ENCODE peak calls at places on chromosome 13, in four cellular contexts. K is neural progenitor cell; M is CD4-positive, alpha-beta memory T cell; G is uterus. Q is an unnamed sample. For H3K4me1, the result is how much of the 10 kb centered on the place peaks cover.

GRCh38 chr13:77919351-77920294 is 992 bp upstream of the EDNRB start:
- DNase-seq in K (peak), M (no peak), G (peak), Q (no peak)

GRCh38 chr13:20489185-20489820 is 36.4 kb downstream of the CRYL1 start:
- DNase-seq in K (no peak), M (no peak), G (peak), Q (peak)

GRCh38 chr13:50080856-50081105 is 65.5 kb downstream of the KCNRG start:
- DNase-seq in K (no peak), M (peak), G (no peak), Q (peak)

GRCh38 chr13:69956343-69956742 is 151.3 kb upstream of the ATXN8OS start:
- DNase-seq in K (no peak), M (no peak), G (no peak), Q (no peak)

GRCh38 chr13:33119886-33120543 is 103.8 kb downstream of the KL start:
- DNase-seq in K (no peak), M (no peak), G (no peak), Q (no peak)

GRCh38 chr13:28273919-28274318 is 135.6 kb downstream of the PAN3 start:
- DNase-seq in K (peak), M (no peak), G (no peak), Q (no peak)

GRCh38 chr13:44058067-44058466 is 178.4 kb downstream of the LACC1 start:
- DNase-seq in K (no peak), M (no peak), G (no peak), Q (no peak)

GRCh38 chr13:40343550-40344269 is 322.7 kb downstream of the FOXO1 start:
- DNase-seq in K (no peak), M (no peak), G (no peak), Q (no peak)

GRCh38 chr13:31322025-31322424 is 122.2 kb downstream of the B3GLCT start:
- DNase-seq in K (no peak), M (no peak), G (peak), Q (no peak)

GRCh38 chr13:109790951-109791605 is 4.7 kb upstream of the IRS2 start:
- DNase-seq in K (peak), M (peak), G (no peak), Q (peak)

GRCh38 chr13:29855009-29855408 is 4.6 kb upstream of the UBL3 start:
- DNase-seq in K (no peak), M (no peak), G (no peak), Q (no peak)

GRCh38 chr13:91397595-91397994 is 826 bp upstream of the GPC5 start:
- DNase-seq in K (no peak), M (no peak), G (no peak), Q (no peak)

GRCh38 chr13:45717324-45717723 is 15.2 kb downstream of the CBY2 start:
- DNase-seq in K (no peak), M (no peak), G (no peak), Q (no peak)

GRCh38 chr13:100673831-100674362 is 698 bp downstream of the TMTC4 start:
- DNase-seq in K (no peak), M (peak), G (peak), Q (peak)

GRCh38 chr13:37443538-37443937 is 155.0 kb downstream of the POSTN start:
- DNase-seq in K (no peak), M (no peak), G (no peak), Q (no peak)

GRCh38 chr13:54657588-54657987 is 1629.0 kb downstream of the OLFM4 start:
- DNase-seq in K (no peak), M (no peak), G (no peak), Q (no peak)

GRCh38 chr13:34161829-34162544 is 344.0 kb downstream of the RFC3 start:
- DNase-seq in K (peak), M (no peak), G (no peak), Q (no peak)

GRCh38 chr13:32086366-32086765 is 54.8 kb downstream of the FRY start:
- DNase-seq in K (peak), M (no peak), G (peak), Q (no peak)

GRCh38 chr13:92573467-92574057 is 653.0 kb upstream of the GPC6 start:
- DNase-seq in K (peak), M (no peak), G (no peak), Q (peak)

GRCh38 chr13:96581741-96582140 is 412.5 kb downstream of the OXGR1 start:
- DNase-seq in K (no peak), M (no peak), G (no peak), Q (no peak)

GRCh38 chr13:44903596-44903995 is 85.7 kb downstream of the NUFIP1 start:
- DNase-seq in K (peak), M (no peak), G (peak), Q (no peak)

GRCh38 chr13:33186851-33187250 is 98.7 kb downstream of the STARD13 start:
- DNase-seq in K (no peak), M (no peak), G (no peak), Q (no peak)

GRCh38 chr13:44273991-44274810 is 99.4 kb upstream of the SERP2 start:
- DNase-seq in K (no peak), M (peak), G (peak), Q (peak)

GRCh38 chr13:60467098-60467497 is 70.1 kb downstream of the TDRD3 start:
- DNase-seq in K (no peak), M (no peak), G (no peak), Q (no peak)

GRCh38 chr13:40812724-40813445 is 23.5 kb downstream of the SLC25A15 start:
- DNase-seq in K (no peak), M (no peak), G (no peak), Q (no peak)

GRCh38 chr13:28394422-28394821 is 100.5 kb downstream of the FLT1 start:
- DNase-seq in K (no peak), M (no peak), G (no peak), Q (no peak)

GRCh38 chr13:66367356-66367755 is 862.8 kb downstream of the PCDH9 start:
- DNase-seq in K (no peak), M (no peak), G (no peak), Q (no peak)

GRCh38 chr13:43884221-43884620 is 4.5 kb downstream of the LACC1 start:
- DNase-seq in K (peak), M (no peak), G (no peak), Q (no peak)

GRCh38 chr13:108176685-108177274 is 38.6 kb downstream of the LIG4 start:
- DNase-seq in K (peak), M (peak), G (no peak), Q (no peak)

GRCh38 chr13:60433505-60433904 is 36.5 kb downstream of the TDRD3 start:
- DNase-seq in K (no peak), M (no peak), G (no peak), Q (no peak)

GRCh38 chr13:54433511-54434206 is 1405.0 kb downstream of the OLFM4 start:
- DNase-seq in K (no peak), M (no peak), G (no peak), Q (no peak)

GRCh38 chr13:101706651-101707050 is 254.2 kb downstream of the ITGBL1 start:
- DNase-seq in K (no peak), M (peak), G (no peak), Q (no peak)

GRCh38 chr13:30924726-30925125 is 7.7 kb upstream of the TEX26 start:
- DNase-seq in K (no peak), M (no peak), G (no peak), Q (no peak)

GRCh38 chr13:45195421-45195820 is 5.4 kb downstream of the KCTD4 start:
- DNase-seq in K (no peak), M (no peak), G (no peak), Q (no peak)

GRCh38 chr13:46523972-46524737 is 28.8 kb upstream of the LRCH1 start:
- DNase-seq in K (no peak), M (no peak), G (no peak), Q (no peak)

GRCh38 chr13:92826197-92826596 is 400.4 kb upstream of the GPC6 start:
- DNase-seq in K (no peak), M (no peak), G (no peak), Q (no peak)

GRCh38 chr13:110541526-110541920 is 20.0 kb downstream of the RAB20 start:
- DNase-seq in K (peak), M (no peak), G (no peak), Q (no peak)

GRCh38 chr13:46728777-46729176 is 68.2 kb downstream of the ESD start:
- DNase-seq in K (peak), M (no peak), G (no peak), Q (no peak)

DNA sequence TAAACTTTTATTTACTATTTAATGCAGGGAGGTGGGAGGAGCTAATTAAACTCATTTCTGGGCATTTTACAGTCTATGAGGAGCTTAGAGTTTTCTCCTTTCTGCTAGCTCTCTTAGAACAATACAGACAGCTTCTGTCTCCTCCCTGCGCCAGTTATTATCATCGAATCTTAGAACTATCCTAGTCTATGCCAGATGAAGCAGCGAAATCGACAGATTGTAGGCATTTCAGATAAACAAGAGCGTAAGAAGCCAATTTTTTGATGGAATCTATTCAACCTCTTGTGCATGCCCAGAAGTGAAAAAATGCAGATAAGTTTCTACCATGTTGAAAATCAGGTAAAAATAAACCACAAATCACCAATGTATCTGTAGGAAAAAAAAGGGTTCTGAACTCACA is 297.1 kb downstream of the KLF12 start:
- DNase-seq in K (no peak), M (no peak), G (no peak), Q (no peak)
- H3K4me1 ChIP-seq in K (under half), M (under half), G (under half), Q (under half)

GRCh38 chr13:51245583-51245982 is 23.4 kb downstream of the FAM124A start:
- DNase-seq in K (no peak), M (no peak), G (no peak), Q (no peak)
- H3K4me1 ChIP-seq in K (half or more), M (under half), G (under half), Q (under half)

DNA sequence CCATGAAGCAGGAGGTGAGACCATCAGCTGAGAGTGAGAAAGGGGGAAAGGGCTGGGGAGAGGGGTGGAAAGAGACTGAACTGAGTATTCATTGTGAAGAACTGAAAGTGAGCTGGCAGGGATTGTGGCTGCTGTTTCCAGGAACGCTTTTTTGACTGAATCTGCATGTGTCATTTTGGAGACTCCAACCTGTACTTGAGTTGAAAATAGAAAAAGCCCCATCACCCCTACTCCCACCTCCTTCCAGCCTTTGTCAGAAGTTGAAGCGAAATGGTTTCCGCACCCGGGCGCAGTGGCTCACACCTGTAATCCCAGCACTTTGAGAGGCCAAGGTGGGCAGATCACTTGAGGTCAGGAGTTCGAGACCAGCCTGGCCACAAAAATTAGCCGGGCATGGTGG is 128.0 kb upstream of the GPR12 start:
- DNase-seq in K (no peak), M (no peak), G (no peak), Q (no peak)
- H3K4me1 ChIP-seq in K (under half), M (under half), G (under half), Q (under half)

DNA sequence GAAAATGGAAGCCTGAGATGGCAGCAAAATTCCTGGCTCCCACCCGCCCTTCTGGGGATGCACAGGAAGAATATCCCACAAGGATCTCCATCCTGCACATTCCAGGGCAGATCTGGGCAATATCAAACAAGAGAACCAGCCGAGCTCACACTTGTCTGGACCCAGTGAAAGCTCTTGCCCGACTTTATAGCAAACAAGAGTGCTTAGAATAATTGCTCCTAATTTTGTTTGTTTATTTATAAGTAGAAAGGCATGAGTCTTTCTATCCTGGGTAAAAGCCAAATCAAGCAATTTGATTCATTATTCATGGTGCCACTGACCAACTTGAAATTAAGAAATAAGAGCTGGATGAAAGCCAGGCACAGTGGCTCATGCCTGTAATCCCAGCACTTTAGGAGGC is 110.4 kb upstream of the ABCC4 start:
- DNase-seq in K (no peak), M (no peak), G (no peak), Q (no peak)
- H3K4me1 ChIP-seq in K (under half), M (under half), G (under half), Q (under half)

GRCh38 chr13:98109226-98109625 is 33.7 kb upstream of the FARP1 start:
- DNase-seq in K (no peak), M (no peak), G (no peak), Q (no peak)

GRCh38 chr13:98108330-98108729 is 34.6 kb upstream of the FARP1 start:
- DNase-seq in K (no peak), M (no peak), G (no peak), Q (no peak)

GRCh38 chr13:98103531-98103930 is 39.4 kb upstream of the FARP1 start:
- DNase-seq in K (no peak), M (no peak), G (no peak), Q (no peak)

GRCh38 chr13:98103942-98104880 is 38.7 kb upstream of the FARP1 start:
- DNase-seq in K (no peak), M (no peak), G (no peak), Q (no peak)

DNA sequence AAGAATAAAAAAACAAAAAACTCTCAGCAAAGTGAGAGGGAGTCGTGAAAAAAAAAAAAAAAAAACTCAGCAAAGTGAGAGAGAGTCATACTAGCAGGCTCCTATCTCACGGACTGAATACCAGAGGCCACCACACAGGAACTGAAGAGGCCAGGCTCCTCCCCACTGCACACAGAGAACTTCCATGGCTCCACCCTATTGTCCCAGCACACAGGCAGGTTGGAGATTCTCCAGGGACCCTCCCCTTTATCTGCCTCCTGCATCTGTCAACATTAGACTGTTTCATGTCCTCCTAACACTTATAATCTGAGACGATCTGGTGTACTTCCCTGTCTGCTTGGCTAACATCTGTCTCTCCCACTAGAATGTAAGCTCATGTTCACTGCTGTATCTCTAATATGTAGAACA is 37.0 kb upstream of the FARP1 start:
- DNase-seq in K (no peak), M (no peak), G (no peak), Q (no peak)
- H3K4me1 ChIP-seq in K (under half), M (under half), G (under half), Q (under half)

GRCh38 chr13:113088691-113089020 is 16.9 kb upstream of the F7 start:
- DNase-seq in K (no peak), M (no peak), G (no peak), Q (no peak)
- H3K4me1 ChIP-seq in K (under half), M (under half), G (under half), Q (under half)

Q was measured in MM.1S.